ENCODE peak calls at places on chromosomes 4 and X, in nine cellular contexts. E is tibial artery, Q is type B pancreatic cell, C is RWPE2, S is IMR-90, Z is choroid plexus epithelial cell, F is AG09309, J is heart right ventricle, I is neural progenitor cell. L is an unnamed sample.

GRCh38 chrX:134551365-134552095 is 91.6 kb downstream of the HPRT1 start:
- DNase-seq in E (no peak), Q (no peak), C (no peak), S (peak; percentile 65), Z (peak; percentile 73), F (no peak), J (no peak), I (peak; percentile 25), L (no peak)

GRCh38 chr4:98446499-98447375 is 185.6 kb downstream of the RAP1GDS1 start:
- DNase-seq in E (no peak), Q (no peak), C (peak; percentile 68), S (peak; percentile 31), Z (peak; percentile 95), F (no peak), J (no peak), I (no peak), L (peak; percentile 35)

GRCh38 chr4:87862236-87862635 is 29.5 kb downstream of the MEPE start:
- DNase-seq in E (no peak), Q (no peak), C (no peak), S (no peak), Z (no peak), F (no peak), J (no peak), I (no peak), L (no peak)

GRCh38 chrX:110847334-110847733 is 51.7 kb upstream of the CHRDL1 start:
- DNase-seq in E (no peak), Q (no peak), C (no peak), S (peak; percentile 63), Z (peak; percentile 67), F (peak; percentile 33), J (no peak), I (peak; percentile 77), L (peak; percentile 35)

GRCh38 chrX:74346124-74346523 is 42.1 kb downstream of the ZCCHC13 start:
- DNase-seq in E (no peak), Q (no peak), C (no peak), S (no peak), Z (no peak), F (no peak), J (no peak), I (no peak), L (no peak)

GRCh38 chrX:123291623-123292022 is 107.5 kb downstream of the GRIA3 start:
- DNase-seq in E (no peak), Q (no peak), C (no peak), S (no peak), Z (no peak), F (no peak), J (no peak), I (no peak), L (no peak)

GRCh38 chr4:93467484-93468155 is 360.9 kb upstream of the ATOH1 start:
- DNase-seq in E (no peak), Q (no peak), C (no peak), S (no peak), Z (no peak), F (no peak), J (no peak), I (peak; percentile 63), L (no peak)

GRCh38 chr4:21982087-21982486 is 33.5 kb upstream of the KCNIP4 start:
- DNase-seq in E (no peak), Q (no peak), C (no peak), S (no peak), Z (no peak), F (no peak), J (no peak), I (no peak), L (no peak)

GRCh38 chr4:142044271-142044670 is 407.9 kb downstream of the IL15 start:
- DNase-seq in E (no peak), Q (no peak), C (no peak), S (peak; percentile 63), Z (no peak), F (peak; percentile 3), J (no peak), I (no peak), L (no peak)

GRCh38 chr4:129344058-129344457 is 248.1 kb downstream of the C4orf33 start:
- DNase-seq in E (no peak), Q (no peak), C (no peak), S (peak; percentile 27), Z (peak; percentile 76), F (no peak), J (no peak), I (peak; percentile 56), L (peak; percentile 15)

GRCh38 chr4:122854444-122854843 is 27.8 kb downstream of the FGF2 start:
- DNase-seq in E (no peak), Q (no peak), C (no peak), S (no peak), Z (no peak), F (no peak), J (no peak), I (no peak), L (no peak)

GRCh38 chr4:110793890-110794588 is 171.2 kb upstream of the PITX2 start:
- DNase-seq in E (no peak), Q (no peak), C (no peak), S (no peak), Z (no peak), F (no peak), J (no peak), I (peak; percentile 83), L (no peak)

GRCh38 chrX:150935466-150935865 is 37.0 kb upstream of the CD99L2 start:
- DNase-seq in E (no peak), Q (no peak), C (no peak), S (peak; percentile 41), Z (peak; percentile 41), F (peak; percentile 63), J (no peak), I (no peak), L (no peak)

GRCh38 chr4:40462326-40462725 is 127.2 kb downstream of the CHRNA9 start:
- DNase-seq in E (no peak), Q (no peak), C (no peak), S (no peak), Z (no peak), F (no peak), J (no peak), I (no peak), L (peak; percentile 70)

GRCh38 chrX:149092179-149092578 is 412.9 kb downstream of the IDS start:
- DNase-seq in E (no peak), Q (no peak), C (no peak), S (no peak), Z (no peak), F (no peak), J (no peak), I (no peak), L (no peak)

GRCh38 chr4:7952615-7953014 is 13.0 kb upstream of the AFAP1 start:
- DNase-seq in E (no peak), Q (no peak), C (no peak), S (no peak), Z (no peak), F (no peak), J (no peak), I (no peak), L (no peak)
- TF ChIP-seq CTCF in E (no peak), Q (no peak), C (no peak), S (no peak), Z (no peak), F (no peak), J (no peak), I (no peak), L (no peak)

DNA sequence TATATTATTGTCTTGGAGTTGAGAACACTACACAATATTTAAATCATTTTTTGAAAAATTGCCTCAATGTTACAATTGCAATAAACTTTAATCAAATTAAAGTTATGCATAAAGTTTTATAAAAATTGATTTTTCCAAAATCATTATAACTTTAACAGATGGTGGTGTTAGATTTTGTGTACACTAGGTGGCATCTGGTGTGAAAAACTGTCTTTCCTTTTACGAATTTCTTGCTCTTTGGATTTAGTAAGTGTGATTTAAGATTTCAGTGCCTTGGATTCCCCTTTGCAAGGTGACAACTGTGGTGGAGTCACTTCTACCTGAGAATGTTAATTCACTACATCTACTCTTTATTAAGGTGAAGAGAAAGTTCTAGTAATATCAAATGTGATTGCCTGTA is 91.6 kb downstream of the AREG start:
- DNase-seq in E (no peak), Q (no peak), C (no peak), S (no peak), Z (peak; percentile 68), F (no peak), J (no peak), I (no peak), L (no peak)
- TF ChIP-seq CTCF in E (no peak), Q (peak; percentile 48), C (peak; percentile 79), S (peak; percentile 26), Z (peak; percentile 52), F (peak; percentile 40), J (no peak), I (peak; percentile 27), L (no peak)

GRCh38 chr4:67909910-67910905 is 26.4 kb upstream of the TMPRSS11D start:
- DNase-seq in E (no peak), Q (no peak), C (no peak), S (peak; percentile 25), Z (peak; percentile 50), F (no peak), J (no peak), I (no peak), L (no peak)
- TF ChIP-seq CTCF in E (peak; percentile 25), Q (peak; percentile 82), C (peak; percentile 84), S (peak; percentile 71), Z (peak; percentile 61), F (peak; percentile 50), J (peak; percentile 54), I (peak; percentile 77), L (peak; percentile 47)

GRCh38 chr4:48295116-48295515 is 25.5 kb upstream of the TEC start:
- DNase-seq in E (no peak), Q (no peak), C (no peak), S (no peak), Z (no peak), F (no peak), J (no peak), I (no peak), L (no peak)

GRCh38 chr4:48290146-48290772 is 20.6 kb upstream of the TEC start:
- DNase-seq in E (no peak), Q (no peak), C (no peak), S (no peak), Z (peak; percentile 41), F (no peak), J (no peak), I (peak; percentile 7), L (peak; percentile 53)
- TF ChIP-seq CTCF in E (peak; percentile 26), Q (peak; percentile 56), C (peak; percentile 74), S (peak; percentile 53), Z (peak; percentile 79), F (peak; percentile 70), J (peak; percentile 52), I (peak; percentile 51), L (peak; percentile 55)

GRCh38 chr4:29927895-29928294 is 792.3 kb upstream of the PCDH7 start:
- DNase-seq in E (no peak), Q (no peak), C (no peak), S (no peak), Z (no peak), F (no peak), J (no peak), I (no peak), L (no peak)
- TF ChIP-seq CTCF in E (no peak), Q (no peak), C (no peak), S (no peak), Z (no peak), F (no peak), J (no peak), I (no peak), L (no peak)